ENCODE peak calls at places on chromosome 5, in nine cellular contexts. One of them, this sample, is unnamed.

GRCh38 chr5:142171270-142171669 is 62.7 kb downstream of the NDFIP1 start:
- DNase-seq in NCI-H1436: no peak
- DNase-seq in NCI-H1417: no peak
- DNase-seq in ovary: no peak
- DNase-seq in dorsolateral prefrontal cortex: no peak
- DNase-seq in mesothelial cell of epicardium: no peak
- DNase-seq in WTC11: no peak
- DNase-seq in T follicular helper cell: no peak
- DNase-seq in NCI-H1092: no peak
- DNase-seq in this sample: no peak

GRCh38 chr5:173483160-173483559 is 133.3 kb downstream of the BOD1 start:
- DNase-seq in ovary: no peak
- DNase-seq in NCI-H1092: no peak
- DNase-seq in dorsolateral prefrontal cortex: no peak
- DNase-seq in T follicular helper cell: no peak
- DNase-seq in WTC11: no peak
- DNase-seq in NCI-H1436: no peak
- DNase-seq in mesothelial cell of epicardium: no peak
- DNase-seq in NCI-H1417: no peak
- DNase-seq in this sample: no peak

GRCh38 chr5:150129813-150130492 is 25.7 kb downstream of the PDGFRB start:
- DNase-seq in ovary: peak; percentile 84
- DNase-seq in NCI-H1417: peak; percentile 47
- DNase-seq in T follicular helper cell: peak; percentile 14
- DNase-seq in dorsolateral prefrontal cortex: peak; percentile 79
- DNase-seq in mesothelial cell of epicardium: peak; percentile 68
- DNase-seq in WTC11: peak; percentile 78
- DNase-seq in NCI-H1092: no peak
- DNase-seq in NCI-H1436: peak; percentile 28
- DNase-seq in this sample: peak; percentile 81

GRCh38 chr5:174736351-174736721 is 12.0 kb downstream of the MSX2 start:
- DNase-seq in mesothelial cell of epicardium: no peak
- DNase-seq in ovary: no peak
- DNase-seq in NCI-H1436: no peak
- DNase-seq in T follicular helper cell: no peak
- DNase-seq in NCI-H1417: no peak
- DNase-seq in dorsolateral prefrontal cortex: no peak
- DNase-seq in NCI-H1092: no peak
- DNase-seq in WTC11: no peak
- DNase-seq in this sample: no peak

GRCh38 chr5:44887722-44888121 is 79.0 kb downstream of the MRPS30 start:
- DNase-seq in dorsolateral prefrontal cortex: no peak
- DNase-seq in NCI-H1436: no peak
- DNase-seq in NCI-H1417: no peak
- DNase-seq in NCI-H1092: no peak
- DNase-seq in WTC11: no peak
- DNase-seq in ovary: no peak
- DNase-seq in mesothelial cell of epicardium: no peak
- DNase-seq in T follicular helper cell: no peak
- DNase-seq in this sample: no peak

GRCh38 chr5:142206801-142207200 is 98.2 kb downstream of the NDFIP1 start:
- DNase-seq in WTC11: no peak
- DNase-seq in dorsolateral prefrontal cortex: no peak
- DNase-seq in NCI-H1417: peak; percentile 0
- DNase-seq in mesothelial cell of epicardium: no peak
- DNase-seq in T follicular helper cell: no peak
- DNase-seq in NCI-H1092: no peak
- DNase-seq in ovary: no peak
- DNase-seq in NCI-H1436: no peak
- DNase-seq in this sample: no peak

GRCh38 chr5:150517272-150518152 is 9.6 kb downstream of the NDST1 start:
- DNase-seq in NCI-H1417: peak; percentile 84
- DNase-seq in NCI-H1436: no peak
- DNase-seq in T follicular helper cell: no peak
- DNase-seq in NCI-H1092: peak; percentile 27
- DNase-seq in dorsolateral prefrontal cortex: no peak
- DNase-seq in ovary: peak; percentile 73
- DNase-seq in mesothelial cell of epicardium: no peak
- DNase-seq in WTC11: no peak
- DNase-seq in this sample: peak; percentile 76

GRCh38 chr5:157331807-157332206 is 65.9 kb downstream of the CYFIP2 start:
- DNase-seq in WTC11: no peak
- DNase-seq in NCI-H1092: no peak
- DNase-seq in T follicular helper cell: no peak
- DNase-seq in ovary: no peak
- DNase-seq in NCI-H1436: no peak
- DNase-seq in mesothelial cell of epicardium: no peak
- DNase-seq in dorsolateral prefrontal cortex: no peak
- DNase-seq in NCI-H1417: no peak
- DNase-seq in this sample: no peak

GRCh38 chr5:73791389-73791788 is 165.4 kb downstream of the ARHGEF28 start:
- DNase-seq in ovary: no peak
- DNase-seq in T follicular helper cell: no peak
- DNase-seq in dorsolateral prefrontal cortex: no peak
- DNase-seq in NCI-H1417: no peak
- DNase-seq in NCI-H1092: no peak
- DNase-seq in mesothelial cell of epicardium: no peak
- DNase-seq in NCI-H1436: no peak
- DNase-seq in WTC11: no peak
- DNase-seq in this sample: no peak

GRCh38 chr5:55003432-55004065 is 18.2 kb upstream of the ESM1 start:
- DNase-seq in NCI-H1092: no peak
- DNase-seq in T follicular helper cell: no peak
- DNase-seq in ovary: no peak
- DNase-seq in dorsolateral prefrontal cortex: no peak
- DNase-seq in NCI-H1417: no peak
- DNase-seq in NCI-H1436: no peak
- DNase-seq in mesothelial cell of epicardium: no peak
- DNase-seq in WTC11: no peak
- DNase-seq in this sample: no peak

GRCh38 chr5:15574806-15575205 is 74.8 kb downstream of the FBXL7 start:
- DNase-seq in NCI-H1436: no peak
- DNase-seq in NCI-H1417: no peak
- DNase-seq in dorsolateral prefrontal cortex: no peak
- DNase-seq in T follicular helper cell: no peak
- DNase-seq in WTC11: no peak
- DNase-seq in NCI-H1092: no peak
- DNase-seq in mesothelial cell of epicardium: no peak
- DNase-seq in ovary: peak; percentile 32
- DNase-seq in this sample: no peak

GRCh38 chr5:141680178-141680577 is 1.9 kb downstream of the ARAP3 start:
- DNase-seq in NCI-H1092: no peak
- DNase-seq in mesothelial cell of epicardium: no peak
- DNase-seq in T follicular helper cell: no peak
- DNase-seq in ovary: no peak
- DNase-seq in dorsolateral prefrontal cortex: no peak
- DNase-seq in NCI-H1417: no peak
- DNase-seq in WTC11: no peak
- DNase-seq in NCI-H1436: no peak
- DNase-seq in this sample: no peak

GRCh38 chr5:6576861-6577501 is 55.9 kb downstream of the NSUN2 start:
- DNase-seq in ovary: no peak
- DNase-seq in dorsolateral prefrontal cortex: no peak
- DNase-seq in mesothelial cell of epicardium: peak; percentile 26
- DNase-seq in NCI-H1417: peak; percentile 82
- DNase-seq in NCI-H1092: peak; percentile 56
- DNase-seq in WTC11: peak; percentile 28
- DNase-seq in NCI-H1436: no peak
- DNase-seq in T follicular helper cell: no peak
- DNase-seq in this sample: peak; percentile 64

GRCh38 chr5:169648725-169649124 is 11.7 kb downstream of the DOCK2 start:
- DNase-seq in T follicular helper cell: no peak
- DNase-seq in ovary: no peak
- DNase-seq in NCI-H1417: no peak
- DNase-seq in WTC11: no peak
- DNase-seq in NCI-H1092: no peak
- DNase-seq in mesothelial cell of epicardium: no peak
- DNase-seq in NCI-H1436: no peak
- DNase-seq in dorsolateral prefrontal cortex: no peak
- DNase-seq in this sample: no peak

GRCh38 chr5:42953061-42953460 is 87.1 kb downstream of the ANXA2R start:
- DNase-seq in T follicular helper cell: no peak
- DNase-seq in ovary: no peak
- DNase-seq in NCI-H1092: no peak
- DNase-seq in NCI-H1417: no peak
- DNase-seq in mesothelial cell of epicardium: no peak
- DNase-seq in WTC11: no peak
- DNase-seq in NCI-H1436: no peak
- DNase-seq in dorsolateral prefrontal cortex: no peak
- DNase-seq in this sample: no peak

GRCh38 chr5:33854733-33855151 is 37.0 kb downstream of the ADAMTS12 start:
- DNase-seq in NCI-H1092: no peak
- DNase-seq in mesothelial cell of epicardium: no peak
- DNase-seq in dorsolateral prefrontal cortex: no peak
- DNase-seq in NCI-H1436: no peak
- DNase-seq in WTC11: no peak
- DNase-seq in ovary: peak; percentile 37
- DNase-seq in T follicular helper cell: no peak
- DNase-seq in NCI-H1417: no peak
- DNase-seq in this sample: peak; percentile 30

GRCh38 chr5:119290161-119290569 is 65.7 kb upstream of the TNFAIP8 start:
- DNase-seq in dorsolateral prefrontal cortex: no peak
- DNase-seq in NCI-H1092: no peak
- DNase-seq in NCI-H1436: no peak
- DNase-seq in mesothelial cell of epicardium: no peak
- DNase-seq in ovary: no peak
- DNase-seq in WTC11: no peak
- DNase-seq in T follicular helper cell: no peak
- DNase-seq in NCI-H1417: no peak
- DNase-seq in this sample: no peak

GRCh38 chr5:180830253-180831138 is 27.9 kb upstream of the MGAT1 start:
- DNase-seq in dorsolateral prefrontal cortex: peak; percentile 73
- DNase-seq in NCI-H1417: peak; percentile 76
- DNase-seq in NCI-H1436: peak; percentile 3
- DNase-seq in WTC11: peak; percentile 63
- DNase-seq in ovary: peak; percentile 67
- DNase-seq in NCI-H1092: no peak
- DNase-seq in T follicular helper cell: peak; percentile 63
- DNase-seq in mesothelial cell of epicardium: no peak
- DNase-seq in this sample: peak; percentile 86

GRCh38 chr5:135133698-135134515 is 99.9 kb upstream of the PITX1 start:
- DNase-seq in NCI-H1092: no peak
- DNase-seq in NCI-H1417: no peak
- DNase-seq in T follicular helper cell: no peak
- DNase-seq in dorsolateral prefrontal cortex: no peak
- DNase-seq in NCI-H1436: no peak
- DNase-seq in WTC11: no peak
- DNase-seq in ovary: no peak
- DNase-seq in mesothelial cell of epicardium: no peak
- DNase-seq in this sample: no peak

GRCh38 chr5:140041492-140042421 is 1.3 kb downstream of the NRG2 start:
- DNase-seq in WTC11: peak; percentile 39
- DNase-seq in NCI-H1092: no peak
- DNase-seq in mesothelial cell of epicardium: peak; percentile 40
- DNase-seq in ovary: peak; percentile 74
- DNase-seq in NCI-H1417: peak; percentile 76
- DNase-seq in dorsolateral prefrontal cortex: peak; percentile 75
- DNase-seq in T follicular helper cell: no peak
- DNase-seq in NCI-H1436: no peak
- DNase-seq in this sample: peak; percentile 79

GRCh38 chr5:8730194-8730593 is 815.7 kb downstream of the SEMA5A start:
- DNase-seq in T follicular helper cell: no peak
- DNase-seq in WTC11: no peak
- DNase-seq in NCI-H1417: no peak
- DNase-seq in NCI-H1436: no peak
- DNase-seq in NCI-H1092: no peak
- DNase-seq in dorsolateral prefrontal cortex: no peak
- DNase-seq in ovary: no peak
- DNase-seq in mesothelial cell of epicardium: no peak
- DNase-seq in this sample: no peak

GRCh38 chr5:141881886-141882285 is 3.7 kb upstream of the PCDH1 start:
- DNase-seq in mesothelial cell of epicardium: no peak
- DNase-seq in ovary: no peak
- DNase-seq in T follicular helper cell: no peak
- DNase-seq in NCI-H1092: no peak
- DNase-seq in dorsolateral prefrontal cortex: no peak
- DNase-seq in WTC11: peak; percentile 20
- DNase-seq in NCI-H1417: no peak
- DNase-seq in NCI-H1436: no peak
- DNase-seq in this sample: no peak

GRCh38 chr5:154190652-154191304 is at the start of gene GALNT10:
- DNase-seq in NCI-H1436: peak; percentile 52
- DNase-seq in dorsolateral prefrontal cortex: peak; percentile 81
- DNase-seq in mesothelial cell of epicardium: no peak
- DNase-seq in T follicular helper cell: peak; percentile 42
- DNase-seq in WTC11: no peak
- DNase-seq in ovary: peak; percentile 75
- DNase-seq in NCI-H1417: peak; percentile 71
- DNase-seq in NCI-H1092: no peak
- DNase-seq in this sample: peak; percentile 59

GRCh38 chr5:96881511-96882115 is 5.3 kb downstream of the ERAP2 start:
- DNase-seq in WTC11: no peak
- DNase-seq in ovary: no peak
- DNase-seq in T follicular helper cell: no peak
- DNase-seq in NCI-H1092: no peak
- DNase-seq in NCI-H1436: no peak
- DNase-seq in NCI-H1417: no peak
- DNase-seq in dorsolateral prefrontal cortex: no peak
- DNase-seq in mesothelial cell of epicardium: no peak
- DNase-seq in this sample: no peak

This sample was measured in testis.